ENCODE peak calls at places on chromosomes 7 and 10, in eight cellular contexts. C, V, J, U, W, N, H and D are unnamed samples.

GRCh38 chr10:71511206-71511605 is 114.5 kb downstream of the CDH23 start:
- DNase-seq in C (no peak), V (no peak), J (no peak), U (no peak), W (no peak), N (no peak), H (no peak), D (no peak)

GRCh38 chr10:60565492-60565891 is 175.8 kb upstream of the ANK3 start:
- DNase-seq in C (no peak), V (no peak), J (no peak), U (no peak), W (no peak), N (no peak), H (no peak), D (no peak)

GRCh38 chr7:16438988-16439387 is 17.6 kb upstream of the CRPPA start:
- DNase-seq in C (no peak), V (no peak), J (no peak), U (no peak), W (no peak), N (no peak), H (no peak), D (no peak)

GRCh38 chr7:82049442-82049841 is 279.6 kb upstream of the HGF start:
- DNase-seq in C (peak), V (no peak), J (no peak), U (no peak), W (no peak), N (no peak), H (no peak), D (peak)

GRCh38 chr7:78427209-78427608 is 628.6 kb downstream of the PHTF2 start:
- DNase-seq in C (no peak), V (no peak), J (no peak), U (no peak), W (no peak), N (no peak), H (no peak), D (no peak)

GRCh38 chr7:66558660-66559465 is 69.8 kb upstream of the KCTD7 start:
- DNase-seq in C (no peak), V (no peak), J (no peak), U (no peak), W (no peak), N (no peak), H (no peak), D (no peak)

GRCh38 chr7:138948403-138948802 is 32.8 kb downstream of the KIAA1549 start:
- DNase-seq in C (no peak), V (no peak), J (no peak), U (no peak), W (no peak), N (no peak), H (no peak), D (no peak)

GRCh38 chr10:536371-536925 is 153.0 kb downstream of the DIP2C start:
- DNase-seq in C (peak), V (peak), J (no peak), U (no peak), W (no peak), N (no peak), H (no peak), D (peak)

GRCh38 chr10:12533723-12534122 is 184.4 kb downstream of the CAMK1D start:
- DNase-seq in C (no peak), V (no peak), J (no peak), U (no peak), W (no peak), N (no peak), H (no peak), D (no peak)

GRCh38 chr7:6106140-6106904 is 75.1 kb downstream of the ANKRD61 start:
- DNase-seq in C (peak), V (no peak), J (no peak), U (no peak), W (no peak), N (peak), H (no peak), D (peak)

GRCh38 chr7:85890244-85890811 is 703.5 kb upstream of the SEMA3D start:
- DNase-seq in C (no peak), V (no peak), J (no peak), U (peak), W (no peak), N (no peak), H (no peak), D (peak)

GRCh38 chr10:118832242-118832651 is 77.5 kb upstream of the CACUL1 start:
- DNase-seq in C (no peak), V (peak), J (peak), U (no peak), W (no peak), N (peak), H (no peak), D (peak)

GRCh38 chr7:1240917-1241509 is 8.3 kb downstream of the UNCX start:
- DNase-seq in C (no peak), V (no peak), J (no peak), U (no peak), W (no peak), N (no peak), H (no peak), D (no peak)

GRCh38 chr7:35544028-35544742 is 150.8 kb downstream of the HERPUD2 start:
- DNase-seq in C (no peak), V (no peak), J (no peak), U (no peak), W (no peak), N (no peak), H (no peak), D (no peak)

GRCh38 chr10:74875966-74876365 is 49.6 kb downstream of the KAT6B start:
- DNase-seq in C (no peak), V (no peak), J (no peak), U (no peak), W (no peak), N (no peak), H (no peak), D (no peak)

GRCh38 chr7:6614941-6615737 is at the start of gene ZNF853:
- DNase-seq in C (no peak), V (no peak), J (no peak), U (no peak), W (no peak), N (no peak), H (no peak), D (no peak)

GRCh38 chr7:27147211-27148030 is at the start of gene HOXA6:
- DNase-seq in C (no peak), V (no peak), J (peak), U (no peak), W (no peak), N (peak), H (no peak), D (no peak)

GRCh38 chr10:98067165-98067564 is 36.7 kb upstream of the CRTAC1 start:
- DNase-seq in C (no peak), V (no peak), J (no peak), U (no peak), W (no peak), N (no peak), H (no peak), D (no peak)

GRCh38 chr7:123120286-123120685 is 79.5 kb downstream of the SLC13A1 start:
- DNase-seq in C (peak), V (no peak), J (no peak), U (no peak), W (no peak), N (no peak), H (no peak), D (peak)

GRCh38 chr7:29345590-29345989 is 151.0 kb downstream of the CHN2 start:
- DNase-seq in C (peak), V (peak), J (peak), U (no peak), W (no peak), N (peak), H (no peak), D (peak)

GRCh38 chr7:139886206-139886605 is 57.1 kb downstream of the TBXAS1 start:
- DNase-seq in C (no peak), V (no peak), J (no peak), U (no peak), W (no peak), N (no peak), H (no peak), D (no peak)

GRCh38 chr10:48466611-48467240 is 138.1 kb downstream of the ARHGAP22 start:
- DNase-seq in C (no peak), V (peak), J (no peak), U (no peak), W (no peak), N (peak), H (no peak), D (no peak)

GRCh38 chr7:74289660-74290589 is 718 bp downstream of the CLIP2 start:
- DNase-seq in C (no peak), V (no peak), J (peak), U (no peak), W (no peak), N (peak), H (no peak), D (peak)

GRCh38 chr7:19069842-19070241 is 47.6 kb downstream of the TWIST1 start:
- DNase-seq in C (no peak), V (no peak), J (no peak), U (no peak), W (no peak), N (no peak), H (no peak), D (no peak)

GRCh38 chr7:39721919-39722597 is 98.7 kb downstream of the RALA start:
- DNase-seq in C (no peak), V (no peak), J (no peak), U (no peak), W (no peak), N (no peak), H (no peak), D (no peak)

GRCh38 chr7:129471402-129471827 is 30.9 kb upstream of the SMKR1 start:
- DNase-seq in C (no peak), V (no peak), J (no peak), U (no peak), W (no peak), N (no peak), H (no peak), D (peak)

GRCh38 chr10:108303149-108303548 is 1138.6 kb upstream of the SORCS1 start:
- DNase-seq in C (no peak), V (no peak), J (no peak), U (peak), W (no peak), N (no peak), H (no peak), D (no peak)

GRCh38 chr10:2981361-2981801 is 86.0 kb upstream of the PFKP start:
- DNase-seq in C (no peak), V (no peak), J (no peak), U (no peak), W (no peak), N (no peak), H (no peak), D (no peak)

GRCh38 chr10:8417631-8418030 is 363.1 kb downstream of the GATA3 start:
- DNase-seq in C (no peak), V (no peak), J (no peak), U (no peak), W (no peak), N (no peak), H (no peak), D (no peak)

GRCh38 chr7:19522486-19522885 is 186.4 kb downstream of the POLR1F start:
- DNase-seq in C (peak), V (no peak), J (no peak), U (peak), W (no peak), N (no peak), H (no peak), D (peak)

GRCh38 chr10:100748251-100749058 is 3.1 kb downstream of the PAX2 start:
- DNase-seq in C (no peak), V (no peak), J (no peak), U (no peak), W (no peak), N (no peak), H (no peak), D (no peak)
- H3K4me3 ChIP-seq in C (no peak), V (no peak), J (no peak), U (no peak), W (peak), N (no peak), H (no peak), D (no peak)

DNA sequence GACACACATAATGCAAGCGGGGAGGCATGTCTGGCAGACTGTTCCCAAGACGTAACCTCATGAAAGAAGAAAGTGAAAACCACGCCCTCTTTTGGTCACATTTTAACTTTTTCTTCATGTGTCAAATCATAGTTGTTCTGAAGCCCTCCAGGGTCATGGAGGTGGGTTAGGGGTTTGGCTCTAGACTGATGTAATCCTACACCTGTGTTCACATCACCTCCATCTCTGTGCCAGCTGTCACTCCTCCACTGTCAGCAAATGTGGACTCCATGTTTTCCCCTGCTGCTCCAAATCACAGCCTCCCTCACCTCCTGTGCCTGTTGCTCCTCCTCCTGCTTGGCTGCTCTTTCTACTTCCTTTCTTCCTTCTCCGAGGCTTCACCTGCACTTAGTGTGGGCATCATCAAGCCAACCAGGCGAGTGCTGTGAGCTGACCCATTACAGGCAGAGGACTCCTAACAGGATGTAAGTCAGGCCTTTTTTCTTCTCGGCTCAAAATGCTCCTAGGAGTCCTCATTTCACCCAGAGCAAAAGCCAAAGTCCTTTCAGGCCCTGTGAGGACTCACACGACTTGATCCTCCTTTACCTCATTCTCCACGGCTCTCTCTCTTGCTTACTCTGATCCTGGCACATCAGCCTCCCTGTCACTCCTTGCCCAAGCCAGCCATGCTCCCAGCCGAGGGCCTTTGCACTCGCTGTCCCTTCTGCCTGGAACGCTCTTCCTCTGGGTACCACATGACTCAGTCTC is 66.4 kb upstream of the IFRD1 start:
- DNase-seq in C (no peak), V (no peak), J (no peak), U (no peak), W (no peak), N (no peak), H (no peak), D (peak)
- TF ChIP-seq CTCF in C (no peak), V (no peak), J (no peak), U (no peak), W (no peak), N (no peak), H (no peak), D (no peak)

GRCh38 chr7:132865366-132865765 is 216.5 kb downstream of the CHCHD3 start:
- DNase-seq in C (no peak), V (no peak), J (no peak), U (no peak), W (no peak), N (no peak), H (no peak), D (no peak)
- H3K4me3 ChIP-seq in C (no peak), V (no peak), J (no peak), U (peak), W (no peak), N (no peak), H (no peak), D (no peak)

DNA sequence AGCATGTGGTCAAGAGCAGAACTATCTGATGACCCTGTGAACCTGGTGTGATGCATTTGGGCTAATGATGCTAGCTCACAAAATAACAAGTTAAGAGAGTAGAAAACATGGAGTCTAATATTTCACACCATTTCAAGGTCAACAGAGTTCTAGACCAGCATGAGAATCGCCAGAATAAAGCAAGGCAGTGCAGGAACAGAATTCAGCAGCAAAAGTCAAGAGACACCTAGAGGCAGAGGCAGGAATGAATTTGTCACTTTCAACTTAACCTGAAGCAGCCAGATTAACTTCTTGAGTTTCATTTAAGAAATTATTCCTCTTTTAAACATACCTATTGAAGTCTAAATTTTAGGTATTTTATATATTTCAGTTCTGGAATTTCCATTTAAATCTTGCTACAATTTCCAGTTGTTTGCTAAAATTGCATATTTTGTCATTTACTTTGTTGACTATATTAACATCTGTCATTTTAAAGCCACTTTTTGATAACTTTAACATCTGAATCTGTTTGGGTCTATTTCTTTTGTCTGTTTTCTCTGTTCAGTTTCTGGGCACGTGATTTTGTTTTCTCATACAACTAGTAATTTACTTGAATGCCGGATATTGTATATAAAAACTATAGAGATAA is 44.2 kb upstream of the PRSS58 start:
- DNase-seq in C (no peak), V (no peak), J (no peak), U (no peak), W (no peak), N (no peak), H (no peak), D (peak)
- TF ChIP-seq CTCF in C (peak), V (peak), J (no peak), U (peak), W (no peak), N (peak), H (peak), D (peak)

GRCh38 chr7:131943616-131944015 is 387.2 kb upstream of the PODXL start:
- DNase-seq in C (no peak), V (no peak), J (no peak), U (no peak), W (no peak), N (no peak), H (no peak), D (no peak)

GRCh38 chr7:131943211-131943610 is 386.8 kb upstream of the PODXL start:
- DNase-seq in C (no peak), V (no peak), J (no peak), U (no peak), W (no peak), N (no peak), H (no peak), D (no peak)

GRCh38 chr7:131944556-131945069 is 388.2 kb upstream of the PODXL start:
- DNase-seq in C (no peak), V (no peak), J (no peak), U (no peak), W (no peak), N (no peak), H (no peak), D (no peak)

GRCh38 chr7:131945948-131946525 is 389.6 kb upstream of the PODXL start:
- DNase-seq in C (no peak), V (peak), J (no peak), U (no peak), W (no peak), N (peak), H (no peak), D (no peak)

GRCh38 chr7:131945313-131945831 is 388.9 kb upstream of the PODXL start:
- DNase-seq in C (peak), V (peak), J (peak), U (peak), W (no peak), N (peak), H (no peak), D (peak)
- H3K4me3 ChIP-seq in C (peak), V (no peak), J (peak), U (peak), W (peak), N (peak), H (no peak), D (no peak)

GRCh38 chr7:97155897-97156418 is 38.5 kb downstream of the SDHAF3 start:
- DNase-seq in C (no peak), V (no peak), J (no peak), U (no peak), W (no peak), N (no peak), H (no peak), D (no peak)
- TF ChIP-seq CTCF in C (no peak), V (no peak), J (no peak), U (no peak), W (no peak), N (no peak), H (no peak), D (no peak)

GRCh38 chr7:149838992-149839408 is 825 bp downstream of the ZNF862 start:
- DNase-seq in C (no peak), V (no peak), J (no peak), U (peak), W (no peak), N (no peak), H (no peak), D (peak)
- H3K4me3 ChIP-seq in C (peak), V (peak), J (peak), U (peak), W (peak), N (peak), H (peak), D (peak)